ENCODE peak calls at places on chromosomes 11 and 22, in nine cellular contexts. U is stimulated activated CD4-positive, alpha-beta T cell treated with anti-CD3 and anti-CD28 coated beads, Interleukin-4, amount 100 ng/mL, for 4 hours; P is AG04450; W is T1000; L is iPS-NIHi11; R is posterior cingulate gyrus; D is neuronal stem cell; J is stimulated activated naive CD4-positive, alpha-beta T cell; N is CD4-positive, alpha-beta T cell. C is an unnamed sample.

GRCh38 chr11:81359476-81359875 is 1374.2 kb downstream of the FAM181B start:
- DNase-seq in U (no peak), N (no peak), D (no peak), P (no peak), J (no peak), L (no peak), W (peak; percentile 1), R (no peak), C (no peak)

GRCh38 chr11:66339163-66339675 is 3.0 kb upstream of the RIN1 start:
- DNase-seq in R (no peak), L (no peak), N (no peak), U (no peak), P (no peak), W (peak; percentile 56), D (no peak), J (no peak), C (no peak)

GRCh38 chr11:31977343-31977742 is 113.5 kb upstream of the RCN1 start:
- DNase-seq in L (no peak), J (no peak), D (no peak), W (no peak), U (no peak), N (no peak), R (no peak), P (no peak), C (no peak)

GRCh38 chr11:27699926-27700350 is 317 bp downstream of the BDNF start:
- DNase-seq in D (no peak), L (peak; percentile 8), U (no peak), J (no peak), R (no peak), P (no peak), N (no peak), W (no peak), C (no peak)

GRCh38 chr11:80239217-80239616 is 798.4 kb upstream of the TENM4 start:
- DNase-seq in R (no peak), W (no peak), D (no peak), P (no peak), L (no peak), U (no peak), J (no peak), N (no peak), C (no peak)

GRCh38 chr11:72418834-72419560 is 15.3 kb downstream of the CLPB start:
- DNase-seq in D (no peak), U (no peak), R (no peak), P (no peak), L (no peak), J (no peak), W (no peak), N (no peak), C (no peak)

GRCh38 chr11:124285610-124286344 is 28.0 kb downstream of the OR8D1 start:
- DNase-seq in P (peak; percentile 59), W (no peak), R (no peak), J (no peak), L (no peak), U (no peak), N (no peak), D (no peak), C (no peak)

GRCh38 chr11:19445771-19446170 is 205.0 kb upstream of the E2F8 start:
- DNase-seq in D (no peak), W (no peak), N (no peak), P (no peak), L (no peak), R (no peak), U (no peak), J (no peak), C (no peak)

GRCh38 chr11:96188625-96189006 is 154.4 kb downstream of the MAML2 start:
- DNase-seq in U (no peak), N (no peak), R (no peak), L (no peak), D (no peak), J (no peak), P (no peak), W (no peak), C (peak; percentile 33)

GRCh38 chr22:27045103-27045940 is 387.9 kb downstream of the MIAT start:
- DNase-seq in J (no peak), P (no peak), W (no peak), R (no peak), U (no peak), D (no peak), L (no peak), N (no peak), C (no peak)

GRCh38 chr11:123020968-123021367 is 39.3 kb upstream of the BSX start:
- DNase-seq in J (no peak), P (peak; percentile 29), R (peak; percentile 13), L (peak; percentile 78), D (no peak), N (no peak), U (peak; percentile 15), W (no peak), C (peak; percentile 27)

GRCh38 chr11:72369786-72370185 is 64.5 kb downstream of the CLPB start:
- DNase-seq in P (no peak), J (no peak), R (no peak), U (no peak), N (no peak), L (no peak), W (no peak), D (no peak), C (no peak)

GRCh38 chr11:114061053-114062049 is 1.8 kb downstream of the ZBTB16 start:
- DNase-seq in L (peak; percentile 20), P (no peak), D (peak; percentile 18), W (no peak), N (no peak), J (no peak), R (peak; percentile 45), U (no peak), C (no peak)

GRCh38 chr11:32723332-32723731 is 71.1 kb downstream of the CCDC73 start:
- DNase-seq in N (no peak), D (no peak), L (no peak), J (no peak), U (no peak), W (no peak), R (no peak), P (no peak), C (no peak)

GRCh38 chr11:35166369-35167360 is 27.7 kb downstream of the CD44 start:
- DNase-seq in U (no peak), R (peak; percentile 62), N (no peak), W (peak; percentile 85), L (no peak), P (no peak), J (peak; percentile 51), D (no peak), C (peak; percentile 52)

GRCh38 chr22:42562282-42562681 is 8.5 kb downstream of the SERHL2 start:
- DNase-seq in W (no peak), N (no peak), J (no peak), L (no peak), P (no peak), R (no peak), U (no peak), D (no peak), C (no peak)

GRCh38 chr22:45804986-45805325 is 133.3 kb downstream of the ATXN10 start:
- DNase-seq in W (peak; percentile 19), N (no peak), U (no peak), R (no peak), J (no peak), D (no peak), P (peak; percentile 92), L (no peak), C (no peak)

GRCh38 chr11:57301711-57302423 is 22.9 kb downstream of the TNKS1BP1 start:
- DNase-seq in J (no peak), U (no peak), P (no peak), L (no peak), N (no peak), D (no peak), W (no peak), R (no peak), C (no peak)

GRCh38 chr11:70128435-70128906 is 50.4 kb downstream of the ANO1 start:
- DNase-seq in U (no peak), J (no peak), R (no peak), N (no peak), L (peak; percentile 76), D (no peak), W (no peak), P (no peak), C (no peak)

GRCh38 chr11:129724866-129725265 is 90.8 kb upstream of the TMEM45B start:
- DNase-seq in N (no peak), U (no peak), D (no peak), R (no peak), L (no peak), P (no peak), W (no peak), J (no peak), C (no peak)

GRCh38 chr11:127804775-127805446 is 782.4 kb downstream of the ETS1 start:
- DNase-seq in R (no peak), D (no peak), J (no peak), W (no peak), U (no peak), L (no peak), P (no peak), N (no peak), C (no peak)

GRCh38 chr11:102666331-102666957 is 39.1 kb downstream of the MMP27 start:
- DNase-seq in W (no peak), N (no peak), J (no peak), U (no peak), P (peak; percentile 13), R (peak; percentile 17), L (peak; percentile 60), D (peak; percentile 30), C (no peak)

GRCh38 chr22:49779853-49780271 is 47.8 kb downstream of the BRD1 start:
- DNase-seq in R (no peak), N (no peak), L (no peak), D (no peak), W (no peak), J (no peak), U (no peak), P (no peak), C (no peak)

GRCh38 chr11:102620858-102621561 is 4.1 kb downstream of the MMP20 start:
- DNase-seq in W (no peak), U (no peak), J (no peak), N (no peak), P (peak; percentile 33), D (no peak), R (no peak), L (no peak), C (no peak)

GRCh38 chr11:61961570-61962212 is 5.7 kb downstream of the FTH1 start:
- DNase-seq in R (peak; percentile 79), J (no peak), N (no peak), L (no peak), U (no peak), W (peak; percentile 25), D (no peak), P (no peak), C (no peak)

GRCh38 chr11:133930053-133930766 is 26.6 kb downstream of the IGSF9B start:
- DNase-seq in W (no peak), N (no peak), J (no peak), D (no peak), P (no peak), R (no peak), L (no peak), U (no peak), C (no peak)

GRCh38 chr11:110076388-110076965 is 16.7 kb upstream of the ZC3H12C start:
- DNase-seq in N (no peak), P (no peak), R (no peak), D (no peak), U (no peak), W (peak; percentile 37), J (no peak), L (no peak), C (no peak)

GRCh38 chr11:73931039-73931645 is 19.7 kb upstream of the DNAJB13 start:
- DNase-seq in R (peak; percentile 47), W (no peak), N (no peak), J (no peak), P (peak; percentile 54), U (no peak), D (peak; percentile 72), L (peak; percentile 78), C (no peak)

GRCh38 chr11:12771875-12772274 is 97.7 kb downstream of the TEAD1 start:
- DNase-seq in U (no peak), R (no peak), P (no peak), J (no peak), L (no peak), N (no peak), D (no peak), W (no peak), C (no peak)

GRCh38 chr22:26534874-26535470 is 22.7 kb upstream of the TFIP11 start:
- DNase-seq in L (no peak), D (no peak), J (no peak), W (no peak), N (no peak), P (no peak), U (no peak), R (no peak), C (no peak)

GRCh38 chr11:125451400-125452124 is 44.5 kb downstream of the FEZ1 start:
- DNase-seq in N (no peak), D (peak; percentile 76), L (peak; percentile 87), U (no peak), W (no peak), J (no peak), R (peak; percentile 89), P (no peak), C (peak; percentile 23)

C was measured in stimulated activated naive CD8-positive, alpha-beta T cell treated with anti-CD3 and anti-CD28 coated beads, Interleukin-15, Interleukin-2, amounts not matched to agents 100 U/mL and 50 U/mL, for 24 hours.